ENCODE peak calls at places on chromosomes 3 and 15, in seven cellular contexts. N is left ventricle myocardium inferior, V is AG09309, P is GM13977, I is foreskin fibroblast, B is psoas muscle, D is progenitor cell of endocrine pancreas. C is an unnamed sample.

GRCh38 chr3:54856271-54856670 is 71.6 kb downstream of the LRTM1 start:
- DNase-seq in B (no peak), N (no peak), D (no peak), V (no peak), P (no peak), I (no peak), C (no peak)

GRCh38 chr3:52052831-52053306 is 3.5 kb downstream of the DUSP7 start:
- DNase-seq in I (peak), V (peak), D (no peak), B (peak), N (peak), P (peak), C (peak)

GRCh38 chr15:95972136-95972553 is 358.4 kb upstream of the NR2F2 start:
- DNase-seq in B (no peak), N (no peak), V (peak), P (no peak), I (peak), D (no peak), C (no peak)

GRCh38 chr3:12158387-12159226 is at the start of gene TIMP4:
- DNase-seq in N (peak), I (peak), P (no peak), V (no peak), B (peak), D (no peak), C (peak)

GRCh38 chr3:196740476-196741400 is 1.1 kb downstream of the PAK2 start:
- DNase-seq in I (peak), P (no peak), D (no peak), V (no peak), B (peak), N (peak), C (peak)

GRCh38 chr15:73849641-73850040 is 23.7 kb upstream of the TBC1D21 start:
- DNase-seq in P (no peak), V (no peak), N (no peak), B (no peak), I (no peak), D (no peak), C (no peak)

GRCh38 chr15:31316135-31316795 is 10.4 kb upstream of the KLF13 start:
- DNase-seq in V (no peak), B (no peak), D (no peak), P (no peak), N (no peak), I (no peak), C (no peak)

GRCh38 chr15:25242957-25243799 is 195.6 kb downstream of the UBE3A start:
- DNase-seq in P (no peak), D (no peak), V (no peak), I (no peak), N (peak), B (peak), C (no peak)

GRCh38 chr3:194095464-194095863 is 40.5 kb upstream of the HES1 start:
- DNase-seq in I (no peak), V (no peak), N (peak), D (no peak), P (no peak), B (peak), C (no peak)

GRCh38 chr15:68346986-68347385 is 69.4 kb downstream of the FEM1B start:
- DNase-seq in B (no peak), I (no peak), V (no peak), D (no peak), P (no peak), N (no peak), C (no peak)

GRCh38 chr15:51191766-51192165 is 97.1 kb upstream of the TNFAIP8L3 start:
- DNase-seq in D (no peak), P (no peak), B (no peak), I (no peak), V (no peak), N (no peak), C (peak)

GRCh38 chr3:4994144-4994730 is 15.0 kb downstream of the BHLHE40 start:
- DNase-seq in N (no peak), B (no peak), P (no peak), V (no peak), D (no peak), I (peak), C (no peak)

DNA sequence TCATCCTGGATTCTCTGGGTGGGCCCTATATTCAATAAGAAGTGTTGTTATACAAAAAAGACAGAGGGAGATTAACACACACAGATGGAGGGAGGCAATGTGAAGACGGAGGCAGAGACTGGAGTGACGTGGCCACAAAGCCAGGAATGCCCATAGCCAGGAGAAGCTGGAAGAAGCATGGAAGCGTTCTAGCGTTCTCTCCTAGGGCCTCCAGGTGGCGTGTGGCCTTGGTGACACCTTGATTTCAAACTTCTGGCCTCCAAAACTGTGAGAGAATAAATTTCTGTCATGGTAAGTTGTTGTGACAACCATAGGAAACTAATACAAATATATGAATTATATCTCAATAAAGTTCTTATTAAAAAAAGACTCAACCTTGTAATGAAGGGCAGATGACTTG is 21.3 kb downstream of the THBS1 start:
- DNase-seq in N (no peak), D (no peak), V (no peak), B (no peak), I (no peak), P (no peak), C (no peak)
- TF ChIP-seq CTCF in N (no peak), D (peak), V (peak), B (no peak), I (peak), P (peak), C (no peak)

GRCh38 chr3:155326901-155327300 is 33.4 kb upstream of the STRIT1 start:
- DNase-seq in B (no peak), V (no peak), P (no peak), I (no peak), N (no peak), D (no peak), C (no peak)

GRCh38 chr3:155323063-155323666 is 29.7 kb upstream of the STRIT1 start:
- DNase-seq in P (peak), I (peak), D (peak), V (peak), N (no peak), B (no peak), C (peak)

GRCh38 chr3:155326249-155326648 is 32.8 kb upstream of the STRIT1 start:
- DNase-seq in D (no peak), P (no peak), I (no peak), B (no peak), V (no peak), N (no peak), C (no peak)

GRCh38 chr3:155327430-155327829 is 33.9 kb upstream of the STRIT1 start:
- DNase-seq in I (no peak), P (no peak), B (no peak), D (no peak), V (no peak), N (no peak), C (no peak)

GRCh38 chr3:155325263-155325835 is 31.9 kb upstream of the STRIT1 start:
- DNase-seq in I (no peak), P (no peak), D (no peak), V (no peak), B (no peak), N (no peak), C (no peak)
- TF ChIP-seq CTCF in I (peak), P (no peak), D (no peak), V (peak), B (no peak), N (no peak), C (no peak)

GRCh38 chr3:161175506-161175905 is 45.6 kb upstream of the NMD3 start:
- DNase-seq in D (no peak), B (no peak), V (no peak), I (no peak), N (no peak), P (no peak), C (no peak)

GRCh38 chr3:161166051-161166450 is 55.1 kb upstream of the NMD3 start:
- DNase-seq in P (no peak), V (no peak), I (no peak), B (no peak), D (no peak), N (no peak), C (no peak)

GRCh38 chr3:161171113-161171512 is 50.0 kb upstream of the NMD3 start:
- DNase-seq in V (peak), P (no peak), I (peak), B (peak), D (no peak), N (peak), C (peak)

DNA sequence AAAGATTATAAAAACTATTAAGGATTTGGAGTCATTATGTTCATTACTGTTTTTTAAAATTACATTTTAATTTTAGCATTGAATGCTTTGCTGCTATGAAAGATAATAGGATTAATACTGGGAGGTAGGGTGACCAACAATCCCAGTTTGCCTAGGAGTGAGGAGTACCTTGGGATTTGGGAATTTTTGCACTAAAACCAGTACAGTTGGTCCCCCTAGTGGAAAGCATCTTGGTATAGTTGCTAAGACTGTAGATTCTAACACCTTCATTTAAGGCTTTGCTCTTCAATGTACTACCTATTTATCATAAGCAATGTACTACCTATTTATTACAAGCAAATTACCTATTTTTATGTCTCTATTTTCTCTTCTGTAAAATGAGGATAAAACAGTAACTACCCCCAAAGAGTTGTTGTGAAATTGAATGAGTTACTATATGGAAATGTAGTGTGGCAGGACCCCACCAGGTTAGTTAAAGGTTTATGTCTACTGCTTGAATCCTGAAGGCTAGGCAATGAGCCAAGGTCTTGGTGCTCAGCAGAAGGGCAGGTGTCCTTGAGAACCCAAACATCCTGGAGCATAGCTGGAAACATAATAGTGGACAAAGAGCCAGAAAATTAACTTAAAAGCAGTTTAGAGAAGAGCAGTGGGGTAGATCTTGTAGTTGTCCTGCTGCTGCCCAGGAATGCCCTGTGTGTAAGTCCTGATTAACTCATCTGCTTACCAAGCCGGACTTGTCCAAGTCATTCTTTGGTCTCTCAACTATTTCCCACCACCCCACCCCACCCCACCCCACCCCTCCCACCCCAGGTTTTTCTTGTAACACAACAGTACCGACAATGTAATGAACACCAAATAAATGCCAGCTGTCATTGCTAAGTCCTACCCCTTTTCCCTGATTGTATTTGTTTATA is 49.2 kb upstream of the NMD3 start:
- DNase-seq in V (no peak), D (no peak), P (no peak), N (no peak), I (no peak), B (no peak), C (no peak)
- TF ChIP-seq CTCF in V (peak), D (peak), P (no peak), N (peak), I (no peak), B (no peak), C (no peak)

DNA sequence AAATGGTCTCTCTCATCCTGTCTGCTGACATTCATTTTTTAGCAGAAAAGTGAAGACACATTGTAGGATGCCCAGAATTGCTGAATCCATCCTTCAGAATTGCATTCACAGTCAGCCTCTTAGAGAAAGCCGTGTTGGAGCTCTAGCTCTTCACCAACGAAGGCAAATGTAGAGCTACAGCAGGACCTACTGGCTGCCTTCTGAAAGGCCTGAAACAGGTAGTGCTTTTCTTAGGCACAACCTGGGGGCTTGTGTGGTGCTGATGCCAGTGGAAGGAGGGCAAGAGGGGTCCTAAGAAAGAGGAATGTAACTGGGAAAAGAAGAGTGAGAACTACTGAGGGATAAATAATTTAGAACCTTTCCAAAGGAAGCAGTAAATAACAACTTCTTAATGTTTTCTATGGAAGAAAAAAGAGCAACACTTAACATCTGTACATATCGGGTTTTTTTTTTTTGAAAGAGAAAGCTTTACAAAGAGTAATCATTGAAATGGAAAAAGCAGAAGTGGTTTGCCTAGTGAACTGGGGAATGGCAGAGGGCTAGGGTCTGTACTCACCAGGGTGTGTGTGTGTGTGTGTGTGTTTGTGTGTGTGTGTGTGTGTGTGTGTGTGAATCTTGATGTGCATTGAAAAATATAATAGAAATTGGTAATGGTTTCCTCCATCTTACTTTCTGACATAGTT is 297.8 kb downstream of the SATB1 start:
- DNase-seq in D (no peak), I (no peak), V (no peak), B (no peak), P (peak), N (no peak), C (no peak)
- TF ChIP-seq CTCF in D (no peak), I (no peak), V (no peak), B (no peak), P (peak), N (no peak), C (no peak)

DNA sequence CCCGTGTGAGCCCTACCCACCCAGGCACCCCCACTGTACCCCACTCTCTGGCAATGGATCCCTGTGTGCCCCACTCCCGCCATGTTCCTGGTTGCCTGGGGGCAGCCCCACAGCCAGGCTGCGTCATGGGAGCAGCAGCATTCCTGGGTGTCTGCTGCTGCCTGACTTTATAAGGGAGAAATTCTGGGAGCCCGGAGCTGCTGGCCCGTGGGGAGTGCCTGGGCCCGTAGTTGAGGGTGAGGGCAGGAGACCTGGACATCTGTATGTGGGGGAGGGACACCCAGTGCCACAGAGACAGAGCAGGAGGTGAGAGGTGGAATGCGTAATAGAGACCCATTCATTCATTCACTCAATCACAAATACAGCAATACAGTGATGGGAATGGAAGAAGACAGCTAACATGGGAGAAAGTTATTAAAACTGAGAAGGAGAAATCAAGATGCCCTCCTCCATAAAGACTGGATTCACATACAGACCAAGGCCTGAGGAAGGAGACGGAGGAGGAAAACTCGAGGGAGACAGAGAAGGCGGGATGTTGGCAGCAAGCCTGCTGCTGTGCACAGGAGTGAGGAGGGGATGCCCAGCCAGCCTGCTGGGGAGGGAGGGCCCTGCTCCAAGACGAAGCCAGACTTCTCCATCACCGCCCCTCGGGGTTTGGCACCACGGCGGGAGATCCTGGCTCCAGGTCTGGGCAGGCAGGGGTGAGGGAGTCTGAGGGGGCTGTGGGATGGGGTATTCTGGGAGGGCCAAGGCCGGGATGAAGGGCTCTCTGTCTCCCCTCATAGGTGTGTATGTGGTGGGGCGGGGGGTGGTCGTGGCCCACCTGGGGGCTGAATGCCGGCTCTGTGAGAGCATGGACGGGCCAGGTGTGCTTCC is 14.9 kb downstream of the CSPG4 start:
- DNase-seq in I (no peak), P (no peak), V (no peak), B (no peak), N (no peak), D (no peak), C (no peak)
- TF ChIP-seq CTCF in I (no peak), P (no peak), V (no peak), B (no peak), N (no peak), D (no peak), C (no peak)

GRCh38 chr3:119808244-119808643 is 26.3 kb downstream of the NR1I2 start:
- DNase-seq in V (no peak), I (no peak), P (no peak), D (no peak), B (no peak), N (no peak), C (no peak)
- TF ChIP-seq CTCF in V (no peak), I (no peak), P (no peak), D (peak), B (no peak), N (no peak), C (no peak)

GRCh38 chr15:33392453-33392852 is 81.7 kb downstream of the RYR3 start:
- DNase-seq in V (no peak), I (no peak), P (no peak), D (no peak), B (no peak), N (no peak), C (no peak)
- TF ChIP-seq CTCF in V (no peak), I (no peak), P (no peak), D (no peak), B (no peak), N (no peak), C (no peak)

GRCh38 chr3:8705575-8705974 is 28.0 kb upstream of the CAV3 start:
- DNase-seq in D (no peak), V (no peak), I (no peak), N (no peak), B (no peak), P (no peak), C (no peak)

DNA sequence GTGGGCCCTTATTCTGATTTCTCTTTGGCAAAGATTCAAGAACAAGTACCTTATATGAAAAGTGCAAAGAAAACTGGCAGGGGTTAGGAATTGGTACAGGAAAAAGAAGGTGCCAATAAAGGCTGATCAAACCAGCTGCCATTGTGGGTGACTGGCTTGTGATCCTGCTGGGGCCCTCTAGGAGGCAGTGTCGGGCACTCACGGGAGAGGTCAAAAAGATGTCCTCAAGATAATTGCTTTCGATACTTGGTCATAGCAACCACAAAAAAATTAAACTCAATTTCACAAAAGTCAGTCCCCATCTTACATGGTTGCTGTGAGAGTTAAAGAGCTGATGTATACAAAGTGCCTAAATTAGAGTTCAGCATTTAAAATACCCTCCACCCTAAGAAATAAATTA is 31.0 kb upstream of the CAV3 start:
- DNase-seq in I (no peak), N (no peak), D (no peak), B (no peak), P (no peak), V (no peak), C (no peak)
- TF ChIP-seq CTCF in I (peak), N (no peak), D (peak), B (no peak), P (peak), V (peak), C (no peak)

DNA sequence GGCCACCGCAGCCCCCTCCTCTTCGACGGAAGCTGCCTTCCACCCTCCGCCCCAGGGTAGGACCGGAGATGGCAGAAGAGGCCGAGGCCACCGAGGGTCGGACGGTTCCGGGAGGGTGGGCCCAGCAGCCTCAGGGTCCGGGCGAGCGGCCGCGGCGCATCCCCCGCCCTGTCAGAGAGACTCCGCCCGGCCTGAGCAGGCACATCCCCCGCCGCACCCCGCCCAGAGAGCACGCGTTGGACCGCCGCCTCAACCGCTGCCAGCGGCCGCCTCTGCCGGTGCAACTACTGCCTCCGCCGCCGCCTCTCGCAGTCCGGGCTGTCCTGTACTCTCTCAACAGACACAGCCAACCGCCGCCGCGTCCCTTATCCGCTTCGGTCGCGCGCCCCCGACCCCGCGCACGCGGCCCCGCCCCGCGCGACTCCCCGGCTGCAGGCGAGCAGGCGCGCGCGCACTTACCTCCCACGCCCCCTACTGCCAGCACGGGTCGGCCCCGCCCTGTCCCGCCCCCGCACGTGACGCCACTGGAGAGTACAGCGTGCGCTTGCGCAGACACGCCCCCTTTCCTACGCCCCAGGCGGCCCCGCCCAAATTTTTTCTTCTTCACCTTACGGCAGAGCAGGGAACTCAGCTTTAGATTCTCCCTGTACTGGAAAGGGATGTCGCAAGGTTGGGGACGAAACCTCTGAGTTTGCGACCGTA is at the start of gene MYO9A:
- DNase-seq in D (peak), P (peak), N (peak), I (peak), V (peak), B (peak), C (peak)
- TF ChIP-seq CTCF in D (no peak), P (peak), N (peak), I (no peak), V (no peak), B (peak), C (peak)